ENCODE peak calls at places on chromosome 16, in seven cellular contexts. E, B, M, K, H, G and P are unnamed samples.

GRCh38 chr16:53457670-53458069 is 23.4 kb downstream of the RBL2 start:
- DNase-seq in M (no peak), H (no peak), G (no peak), K (peak; percentile 60), E (no peak), B (peak; percentile 61), P (peak; percentile 76)

GRCh38 chr16:68235105-68235881 is 634 bp downstream of the ESRP2 start:
- DNase-seq in B (no peak), H (no peak), E (no peak), M (no peak), K (no peak), G (no peak), P (peak; percentile 37)

GRCh38 chr16:72873853-72874252 is 174.1 kb downstream of the ZFHX3 start:
- DNase-seq in K (no peak), M (no peak), B (no peak), H (no peak), G (no peak), E (no peak), P (no peak)

GRCh38 chr16:11152205-11152604 is 103.8 kb downstream of the SOCS1 start:
- DNase-seq in M (no peak), H (no peak), G (no peak), E (peak; percentile 32), K (no peak), B (no peak), P (no peak)

GRCh38 chr16:17510532-17510931 is 39.8 kb upstream of the XYLT1 start:
- DNase-seq in G (peak; percentile 89), M (no peak), E (no peak), B (no peak), K (no peak), H (no peak), P (no peak)

GRCh38 chr16:71358464-71359031 is at the start of gene CALB2:
- DNase-seq in G (peak; percentile 25), K (peak; percentile 57), H (peak; percentile 57), B (peak; percentile 61), E (peak; percentile 11), M (peak; percentile 46), P (peak; percentile 55)

GRCh38 chr16:70577256-70577698 is 53.7 kb downstream of the SF3B3 start:
- DNase-seq in H (no peak), G (peak; percentile 53), K (no peak), E (no peak), B (no peak), M (peak; percentile 40), P (no peak)

GRCh38 chr16:84069540-84069939 is 26.9 kb upstream of the SLC38A8 start:
- DNase-seq in K (no peak), M (no peak), E (no peak), B (no peak), H (no peak), G (no peak), P (no peak)

GRCh38 chr16:77335652-77336234 is 99.1 kb downstream of the ADAMTS18 start:
- DNase-seq in B (no peak), G (no peak), E (no peak), M (no peak), K (no peak), H (no peak), P (no peak)

GRCh38 chr16:68227183-68227793 is 8.6 kb downstream of the ESRP2 start:
- DNase-seq in K (no peak), E (no peak), B (no peak), G (no peak), M (peak; percentile 58), H (no peak), P (no peak)

GRCh38 chr16:27444470-27444869 is 42.5 kb downstream of the IL21R start:
- DNase-seq in G (no peak), H (no peak), B (no peak), M (no peak), E (no peak), K (no peak), P (no peak)

GRCh38 chr16:14024300-14024699 is 46.8 kb upstream of the MRTFB start:
- DNase-seq in K (no peak), B (no peak), M (peak; percentile 21), G (peak; percentile 42), H (no peak), E (no peak), P (no peak)

GRCh38 chr16:77660311-77660710 is 62.0 kb upstream of the NUDT7 start:
- DNase-seq in E (no peak), B (no peak), M (peak; percentile 49), K (no peak), H (peak; percentile 61), G (peak; percentile 56), P (no peak)

GRCh38 chr16:8257561-8257960 is 332.8 kb downstream of the TMEM114 start:
- DNase-seq in H (no peak), B (no peak), M (no peak), E (no peak), K (no peak), G (no peak), P (no peak)

GRCh38 chr16:66376577-66377326 is 10.3 kb downstream of the CDH5 start:
- DNase-seq in B (no peak), G (no peak), E (no peak), M (no peak), K (no peak), H (no peak), P (no peak)

GRCh38 chr16:11913425-11914079 is 2.2 kb downstream of the GSPT1 start:
- DNase-seq in G (peak; percentile 66), E (no peak), M (peak; percentile 49), K (no peak), B (peak; percentile 26), H (no peak), P (peak; percentile 25)

GRCh38 chr16:85661131-85662035 is 27.4 kb downstream of the GINS2 start:
- DNase-seq in M (no peak), B (no peak), E (no peak), G (no peak), H (no peak), K (no peak), P (no peak)

GRCh38 chr16:28494141-28494851 is at the start of gene APOBR:
- DNase-seq in E (peak; percentile 14), G (no peak), B (peak; percentile 80), K (peak; percentile 70), H (peak; percentile 86), M (no peak), P (peak; percentile 93)

GRCh38 chr16:89315271-89315670 is 97.8 kb downstream of the ZNF778 start:
- DNase-seq in E (no peak), M (no peak), H (no peak), K (no peak), G (no peak), B (no peak), P (no peak)

GRCh38 chr16:67356372-67356771 is 29.8 kb downstream of the LRRC36 start:
- DNase-seq in E (no peak), K (no peak), M (no peak), B (no peak), H (no peak), G (no peak), P (no peak)

GRCh38 chr16:154223-155030 is 2.0 kb downstream of the HBZ start:
- DNase-seq in B (no peak), M (peak; percentile 50), G (peak; percentile 24), E (peak; percentile 6), K (no peak), H (no peak), P (no peak)

GRCh38 chr16:12618515-12618914 is 185.2 kb downstream of the CPPED1 start:
- DNase-seq in M (no peak), G (no peak), K (no peak), E (no peak), B (no peak), H (no peak), P (no peak)

GRCh38 chr16:20803561-20804214 is 2.6 kb downstream of the ERI2 start:
- DNase-seq in K (no peak), E (no peak), G (no peak), B (no peak), M (no peak), H (no peak), P (no peak)

GRCh38 chr16:58970775-58971174 is 236.7 kb upstream of the GOT2 start:
- DNase-seq in G (peak; percentile 25), H (no peak), M (no peak), E (no peak), K (no peak), B (no peak), P (no peak)

GRCh38 chr16:85420501-85421337 is 192.4 kb upstream of the GSE1 start:
- DNase-seq in G (peak; percentile 40), B (peak; percentile 65), M (peak; percentile 35), E (no peak), K (peak; percentile 71), H (peak; percentile 37), P (peak; percentile 70)

GRCh38 chr16:63720848-63721247 is 1401.0 kb downstream of the CDH11 start:
- DNase-seq in E (no peak), G (no peak), K (no peak), B (no peak), M (no peak), H (no peak), P (no peak)

GRCh38 chr16:85004587-85005205 is 6.6 kb downstream of the ZDHHC7 start:
- DNase-seq in H (no peak), M (peak; percentile 88), B (no peak), E (no peak), G (peak; percentile 87), K (no peak), P (no peak)

GRCh38 chr16:1333149-1333812 is at the start of gene BAIAP3:
- DNase-seq in K (no peak), B (peak; percentile 28), G (no peak), M (peak; percentile 22), E (peak; percentile 28), H (no peak), P (peak; percentile 14)

GRCh38 chr16:84599528-84600202 is 18.2 kb downstream of the COTL1 start:
- DNase-seq in G (peak; percentile 83), B (peak; percentile 60), K (no peak), H (peak; percentile 98), E (peak; percentile 64), M (peak; percentile 91), P (peak; percentile 10)

GRCh38 chr16:10210979-10211378 is 28.8 kb upstream of the GRIN2A start:
- DNase-seq in E (peak; percentile 7), K (no peak), M (no peak), G (no peak), B (no peak), H (no peak), P (no peak)

GRCh38 chr16:16045311-16045710 is 95.9 kb downstream of the ABCC1 start:
- DNase-seq in H (no peak), K (no peak), B (no peak), G (peak; percentile 69), M (no peak), E (no peak), P (no peak)

GRCh38 chr16:86515420-86515779 is 5.1 kb downstream of the FOXF1 start:
- DNase-seq in E (no peak), G (no peak), M (peak; percentile 50), K (no peak), H (no peak), B (no peak), P (no peak)